ENCODE peak calls at places on chromosomes 4 and X, in six cellular contexts. One of them, this sample, is unnamed.

GRCh38 chr4:40395908-40396806 is 61.0 kb downstream of the CHRNA9 start:
- DNase-seq in progenitor cell of endocrine pancreas: no peak
- DNase-seq in ascending aorta: no peak
- DNase-seq in Kasumi-1: no peak
- DNase-seq in T-cell: no peak
- DNase-seq in OCI-LY7: no peak
- DNase-seq in this sample: peak; percentile 91

GRCh38 chr4:128863314-128864075 is 54.0 kb downstream of the JADE1 start:
- DNase-seq in progenitor cell of endocrine pancreas: peak; percentile 72
- DNase-seq in ascending aorta: no peak
- DNase-seq in Kasumi-1: peak; percentile 31
- DNase-seq in T-cell: peak; percentile 26
- DNase-seq in OCI-LY7: peak; percentile 62
- DNase-seq in this sample: no peak

GRCh38 chr4:10596586-10597285 is 87.8 kb downstream of the CLNK start:
- DNase-seq in progenitor cell of endocrine pancreas: no peak
- DNase-seq in ascending aorta: no peak
- DNase-seq in Kasumi-1: no peak
- DNase-seq in T-cell: no peak
- DNase-seq in OCI-LY7: no peak
- DNase-seq in this sample: no peak

GRCh38 chrX:155966876-155967275 is 30.6 kb upstream of the IL9R start:
- DNase-seq in progenitor cell of endocrine pancreas: no peak
- DNase-seq in ascending aorta: no peak
- DNase-seq in Kasumi-1: peak; percentile 62
- DNase-seq in T-cell: no peak
- DNase-seq in OCI-LY7: peak; percentile 34
- DNase-seq in this sample: no peak

GRCh38 chrX:31147175-31147574 is 75.3 kb upstream of the FTHL17 start:
- DNase-seq in progenitor cell of endocrine pancreas: no peak
- DNase-seq in ascending aorta: no peak
- DNase-seq in Kasumi-1: no peak
- DNase-seq in T-cell: no peak
- DNase-seq in OCI-LY7: no peak
- DNase-seq in this sample: no peak

GRCh38 chrX:78452356-78452755 is 124.9 kb upstream of the CYSLTR1 start:
- DNase-seq in progenitor cell of endocrine pancreas: no peak
- DNase-seq in ascending aorta: no peak
- DNase-seq in Kasumi-1: no peak
- DNase-seq in T-cell: no peak
- DNase-seq in OCI-LY7: no peak
- DNase-seq in this sample: no peak

GRCh38 chr4:108941914-108942379 is 179.1 kb upstream of the ETNPPL start:
- DNase-seq in progenitor cell of endocrine pancreas: no peak
- DNase-seq in ascending aorta: no peak
- DNase-seq in Kasumi-1: no peak
- DNase-seq in T-cell: no peak
- DNase-seq in OCI-LY7: no peak
- DNase-seq in this sample: no peak

GRCh38 chr4:25505637-25505991 is 128.6 kb downstream of the ANAPC4 start:
- DNase-seq in progenitor cell of endocrine pancreas: no peak
- DNase-seq in ascending aorta: no peak
- DNase-seq in Kasumi-1: no peak
- DNase-seq in T-cell: no peak
- DNase-seq in OCI-LY7: no peak
- DNase-seq in this sample: no peak

GRCh38 chr4:159298502-159298901 is 195.6 kb downstream of the RAPGEF2 start:
- DNase-seq in progenitor cell of endocrine pancreas: no peak
- DNase-seq in ascending aorta: no peak
- DNase-seq in Kasumi-1: no peak
- DNase-seq in T-cell: no peak
- DNase-seq in OCI-LY7: no peak
- DNase-seq in this sample: no peak

GRCh38 chrX:2538016-2538415 is 37.2 kb upstream of the DHRSX start:
- DNase-seq in progenitor cell of endocrine pancreas: no peak
- DNase-seq in ascending aorta: no peak
- DNase-seq in Kasumi-1: no peak
- DNase-seq in T-cell: no peak
- DNase-seq in OCI-LY7: no peak
- DNase-seq in this sample: no peak

GRCh38 chr4:27009539-27009938 is 148.9 kb downstream of the STIM2 start:
- DNase-seq in progenitor cell of endocrine pancreas: no peak
- DNase-seq in ascending aorta: no peak
- DNase-seq in Kasumi-1: no peak
- DNase-seq in T-cell: no peak
- DNase-seq in OCI-LY7: peak; percentile 33
- DNase-seq in this sample: no peak

GRCh38 chr4:30763337-30763736 is 43.2 kb downstream of the PCDH7 start:
- DNase-seq in progenitor cell of endocrine pancreas: no peak
- DNase-seq in ascending aorta: no peak
- DNase-seq in Kasumi-1: no peak
- DNase-seq in T-cell: no peak
- DNase-seq in OCI-LY7: no peak
- DNase-seq in this sample: no peak

GRCh38 chrX:23841847-23842522 is 59.0 kb downstream of the SAT1 start:
- DNase-seq in progenitor cell of endocrine pancreas: no peak
- DNase-seq in ascending aorta: no peak
- DNase-seq in Kasumi-1: no peak
- DNase-seq in T-cell: no peak
- DNase-seq in OCI-LY7: no peak
- DNase-seq in this sample: no peak

GRCh38 chrX:34901761-34902160 is 40.8 kb upstream of the FAM47B start:
- DNase-seq in progenitor cell of endocrine pancreas: no peak
- DNase-seq in ascending aorta: no peak
- DNase-seq in Kasumi-1: no peak
- DNase-seq in T-cell: no peak
- DNase-seq in OCI-LY7: no peak
- DNase-seq in this sample: no peak

GRCh38 chrX:8042304-8042703 is 115.1 kb upstream of the PNPLA4 start:
- DNase-seq in progenitor cell of endocrine pancreas: no peak
- DNase-seq in ascending aorta: no peak
- DNase-seq in Kasumi-1: no peak
- DNase-seq in T-cell: no peak
- DNase-seq in OCI-LY7: no peak
- DNase-seq in this sample: no peak

GRCh38 chrX:47321978-47322377 is 48.4 kb upstream of the ZNF157 start:
- DNase-seq in progenitor cell of endocrine pancreas: no peak
- DNase-seq in ascending aorta: no peak
- DNase-seq in Kasumi-1: no peak
- DNase-seq in T-cell: no peak
- DNase-seq in OCI-LY7: no peak
- DNase-seq in this sample: no peak

GRCh38 chrX:119698835-119699234 is 5.9 kb upstream of the SEPTIN6 start:
- DNase-seq in progenitor cell of endocrine pancreas: no peak
- DNase-seq in ascending aorta: no peak
- DNase-seq in Kasumi-1: peak; percentile 57
- DNase-seq in T-cell: no peak
- DNase-seq in OCI-LY7: peak; percentile 60
- DNase-seq in this sample: no peak

GRCh38 chr4:24089831-24090531 is 200.1 kb upstream of the PPARGC1A start:
- DNase-seq in progenitor cell of endocrine pancreas: no peak
- DNase-seq in ascending aorta: no peak
- DNase-seq in Kasumi-1: no peak
- DNase-seq in T-cell: no peak
- DNase-seq in OCI-LY7: no peak
- DNase-seq in this sample: no peak

GRCh38 chrX:136162827-136163427 is 15.6 kb downstream of the FHL1 start:
- DNase-seq in progenitor cell of endocrine pancreas: no peak
- DNase-seq in ascending aorta: no peak
- DNase-seq in Kasumi-1: peak; percentile 45
- DNase-seq in T-cell: no peak
- DNase-seq in OCI-LY7: peak; percentile 42
- DNase-seq in this sample: no peak

GRCh38 chr4:102868153-102868781 is 525 bp upstream of the CISD2 start:
- DNase-seq in progenitor cell of endocrine pancreas: no peak
- DNase-seq in ascending aorta: no peak
- DNase-seq in Kasumi-1: no peak
- DNase-seq in T-cell: no peak
- DNase-seq in OCI-LY7: peak; percentile 26
- DNase-seq in this sample: no peak

GRCh38 chr4:7691992-7692391 is 247.7 kb downstream of the AFAP1 start:
- DNase-seq in progenitor cell of endocrine pancreas: no peak
- DNase-seq in ascending aorta: no peak
- DNase-seq in Kasumi-1: no peak
- DNase-seq in T-cell: no peak
- DNase-seq in OCI-LY7: no peak
- DNase-seq in this sample: no peak

GRCh38 chrX:79081895-79082512 is 62.5 kb upstream of the GPR174 start:
- DNase-seq in progenitor cell of endocrine pancreas: no peak
- DNase-seq in ascending aorta: no peak
- DNase-seq in Kasumi-1: peak; percentile 32
- DNase-seq in T-cell: peak; percentile 25
- DNase-seq in OCI-LY7: peak; percentile 58
- DNase-seq in this sample: no peak

GRCh38 chr4:185958094-185958493 is 110.9 kb upstream of the TLR3 start:
- DNase-seq in progenitor cell of endocrine pancreas: no peak
- DNase-seq in ascending aorta: no peak
- DNase-seq in Kasumi-1: no peak
- DNase-seq in T-cell: no peak
- DNase-seq in OCI-LY7: no peak
- DNase-seq in this sample: no peak

GRCh38 chr4:8672486-8672885 is 79.9 kb downstream of the CPZ start:
- DNase-seq in progenitor cell of endocrine pancreas: no peak
- DNase-seq in ascending aorta: no peak
- DNase-seq in Kasumi-1: no peak
- DNase-seq in T-cell: no peak
- DNase-seq in OCI-LY7: no peak
- DNase-seq in this sample: no peak

GRCh38 chr4:20253799-20254409 is 2.2 kb downstream of the SLIT2 start:
- DNase-seq in progenitor cell of endocrine pancreas: no peak
- DNase-seq in ascending aorta: no peak
- DNase-seq in Kasumi-1: no peak
- DNase-seq in T-cell: no peak
- DNase-seq in OCI-LY7: no peak
- DNase-seq in this sample: peak; percentile 21

GRCh38 chr4:128955751-128956150 is 137.6 kb downstream of the SCLT1 start:
- DNase-seq in progenitor cell of endocrine pancreas: no peak
- DNase-seq in ascending aorta: no peak
- DNase-seq in Kasumi-1: no peak
- DNase-seq in T-cell: no peak
- DNase-seq in OCI-LY7: no peak
- DNase-seq in this sample: no peak

GRCh38 chr4:57159866-57160265 is 49.7 kb upstream of the IGFBP7 start:
- DNase-seq in progenitor cell of endocrine pancreas: no peak
- DNase-seq in ascending aorta: no peak
- DNase-seq in Kasumi-1: no peak
- DNase-seq in T-cell: no peak
- DNase-seq in OCI-LY7: no peak
- DNase-seq in this sample: no peak

GRCh38 chrX:129000018-129000417 is 523.3 kb downstream of the SMARCA1 start:
- DNase-seq in progenitor cell of endocrine pancreas: no peak
- DNase-seq in ascending aorta: no peak
- DNase-seq in Kasumi-1: no peak
- DNase-seq in T-cell: no peak
- DNase-seq in OCI-LY7: no peak
- DNase-seq in this sample: no peak

GRCh38 chr4:22473268-22473667 is 42.6 kb downstream of the ADGRA3 start:
- DNase-seq in progenitor cell of endocrine pancreas: no peak
- DNase-seq in ascending aorta: no peak
- DNase-seq in Kasumi-1: no peak
- DNase-seq in T-cell: no peak
- DNase-seq in OCI-LY7: no peak
- DNase-seq in this sample: no peak

GRCh38 chr4:38870098-38870850 is 2.7 kb downstream of the FAM114A1 start:
- DNase-seq in progenitor cell of endocrine pancreas: no peak
- DNase-seq in ascending aorta: no peak
- DNase-seq in Kasumi-1: no peak
- DNase-seq in T-cell: no peak
- DNase-seq in OCI-LY7: no peak
- DNase-seq in this sample: no peak

GRCh38 chr4:25913056-25913850 is 767 bp upstream of the SMIM20 start:
- DNase-seq in progenitor cell of endocrine pancreas: no peak
- DNase-seq in ascending aorta: no peak
- DNase-seq in Kasumi-1: peak; percentile 3
- DNase-seq in T-cell: no peak
- DNase-seq in OCI-LY7: peak; percentile 64
- DNase-seq in this sample: peak; percentile 85

GRCh38 chrX:46236411-46236810 is 308.8 kb downstream of the ZNF674 start:
- DNase-seq in progenitor cell of endocrine pancreas: no peak
- DNase-seq in ascending aorta: no peak
- DNase-seq in Kasumi-1: no peak
- DNase-seq in T-cell: no peak
- DNase-seq in OCI-LY7: no peak
- DNase-seq in this sample: no peak

GRCh38 chr4:16231570-16232252 is 5.4 kb upstream of the TAPT1 start:
- DNase-seq in progenitor cell of endocrine pancreas: no peak
- DNase-seq in ascending aorta: no peak
- DNase-seq in Kasumi-1: no peak
- DNase-seq in T-cell: no peak
- DNase-seq in OCI-LY7: no peak
- DNase-seq in this sample: no peak

GRCh38 chr4:101697266-101697665 is 93.3 kb upstream of the BANK1 start:
- DNase-seq in progenitor cell of endocrine pancreas: no peak
- DNase-seq in ascending aorta: no peak
- DNase-seq in Kasumi-1: no peak
- DNase-seq in T-cell: no peak
- DNase-seq in OCI-LY7: no peak
- DNase-seq in this sample: no peak

GRCh38 chrX:69297521-69297920 is 132.3 kb upstream of the PJA1 start:
- DNase-seq in progenitor cell of endocrine pancreas: no peak
- DNase-seq in ascending aorta: no peak
- DNase-seq in Kasumi-1: no peak
- DNase-seq in T-cell: no peak
- DNase-seq in OCI-LY7: no peak
- DNase-seq in this sample: no peak